ENCODE peak calls at places on chromosomes 3 and 15, in ten cellular contexts. B is breast epithelium; A is retina; S is stimulated activated CD4-positive, alpha-beta T cell treated with anti-CD3 and anti-CD28 coated beads, Interleukin-1b, Interleukin-23, amount 100 ng/mL, for 24 hours; P is immature natural killer cell; I is uterus; J is A172; V is dorsolateral prefrontal cortex; Q is T-helper 9 cell; G is epithelial cell of esophagus. Y is an unnamed sample.

GRCh38 chr3:134718736-134719135 is 67.9 kb upstream of the KY start:
- DNase-seq in B (no peak), A (no peak), S (no peak), P (no peak), I (no peak), J (peak), V (no peak), Q (no peak), G (no peak), Y (no peak)

GRCh38 chr3:107957506-107957905 is 133.3 kb downstream of the CD47 start:
- DNase-seq in B (no peak), A (no peak), S (no peak), P (no peak), I (no peak), J (no peak), V (no peak), Q (no peak), G (no peak), Y (no peak)

GRCh38 chr15:65083262-65083701 is 6.7 kb downstream of the KBTBD13 start:
- DNase-seq in B (no peak), A (peak), S (no peak), P (no peak), I (no peak), J (no peak), V (no peak), Q (no peak), G (no peak), Y (no peak)

GRCh38 chr3:59412506-59412905 is 362.7 kb upstream of the CFAP20DC start:
- DNase-seq in B (no peak), A (no peak), S (no peak), P (no peak), I (no peak), J (no peak), V (no peak), Q (no peak), G (peak), Y (no peak)

GRCh38 chr3:117407317-117407716 is 697.7 kb downstream of the TUSC7 start:
- DNase-seq in B (no peak), A (no peak), S (no peak), P (no peak), I (no peak), J (no peak), V (no peak), Q (no peak), G (peak), Y (no peak)

GRCh38 chr3:155791190-155791589 is 14.9 kb downstream of the C3orf33 start:
- DNase-seq in B (no peak), A (no peak), S (no peak), P (no peak), I (no peak), J (no peak), V (no peak), Q (no peak), G (peak), Y (no peak)

GRCh38 chr3:53078656-53079055 is 32.8 kb upstream of the SFMBT1 start:
- DNase-seq in B (no peak), A (no peak), S (no peak), P (no peak), I (no peak), J (no peak), V (no peak), Q (no peak), G (no peak), Y (no peak)

GRCh38 chr3:36803096-36803811 is 38.9 kb upstream of the DCLK3 start:
- DNase-seq in B (no peak), A (no peak), S (no peak), P (no peak), I (no peak), J (no peak), V (no peak), Q (no peak), G (no peak), Y (no peak)

GRCh38 chr3:113948015-113948917 is 453 bp downstream of the ZDHHC23 start:
- DNase-seq in B (no peak), A (peak), S (peak), P (peak), I (no peak), J (no peak), V (peak), Q (peak), G (peak), Y (peak)

GRCh38 chr3:50245831-50246516 is 10.0 kb downstream of the GNAI2 start:
- DNase-seq in B (peak), A (peak), S (peak), P (peak), I (peak), J (no peak), V (peak), Q (peak), G (peak), Y (peak)